ENCODE peak calls at places on chromosomes 2 and 18, in eight cellular contexts. P is CD4-positive, alpha-beta memory T cell; O is RWPE1; C is CD8-positive, alpha-beta T cell; S is PC-9; L is body of pancreas; Z is GM23248; B is heart left ventricle. N is an unnamed sample.

GRCh38 chr2:133606616-133607015 is 38.4 kb upstream of the NCKAP5 start:
- DNase-seq in P (no peak), O (no peak), C (no peak), S (no peak), L (no peak), Z (no peak), B (no peak), N (no peak)

GRCh38 chr2:241876528-241877196 is 7.1 kb downstream of the RTP5 start:
- DNase-seq in P (no peak), O (no peak), C (peak; percentile 15), S (no peak), L (no peak), Z (no peak), B (peak; percentile 58), N (no peak)

GRCh38 chr2:159164457-159164894 is 122.0 kb downstream of the WDSUB1 start:
- DNase-seq in P (no peak), O (no peak), C (no peak), S (no peak), L (no peak), Z (no peak), B (no peak), N (no peak)

GRCh38 chr2:2038746-2039530 is 292.1 kb downstream of the MYT1L start:
- DNase-seq in P (no peak), O (no peak), C (no peak), S (no peak), L (no peak), Z (no peak), B (no peak), N (no peak)

GRCh38 chr18:59419386-59419785 is 60.3 kb upstream of the LMAN1 start:
- DNase-seq in P (no peak), O (no peak), C (no peak), S (no peak), L (no peak), Z (peak; percentile 56), B (no peak), N (no peak)

GRCh38 chr18:10261315-10262276 is 192.8 kb upstream of the APCDD1 start:
- DNase-seq in P (no peak), O (no peak), C (no peak), S (no peak), L (no peak), Z (peak; percentile 27), B (no peak), N (no peak)

GRCh38 chr18:35938562-35938961 is 33.9 kb upstream of the RMP24 start:
- DNase-seq in P (no peak), O (no peak), C (no peak), S (no peak), L (no peak), Z (peak; percentile 13), B (no peak), N (no peak)

GRCh38 chr18:23631312-23631711 is 31.4 kb downstream of the ANKRD29 start:
- DNase-seq in P (no peak), O (no peak), C (no peak), S (no peak), L (no peak), Z (no peak), B (no peak), N (no peak)

GRCh38 chr2:177882501-177882900 is 190.1 kb downstream of the PDE11A start:
- DNase-seq in P (no peak), O (no peak), C (no peak), S (no peak), L (no peak), Z (no peak), B (no peak), N (no peak)

GRCh38 chr2:197088694-197089093 is 162.2 kb upstream of the PGAP1 start:
- DNase-seq in P (no peak), O (no peak), C (no peak), S (no peak), L (no peak), Z (no peak), B (no peak), N (no peak)

GRCh38 chr2:86072271-86072858 is 33.3 kb downstream of the POLR1A start:
- DNase-seq in P (no peak), O (no peak), C (no peak), S (no peak), L (peak; percentile 91), Z (no peak), B (peak; percentile 74), N (no peak)

GRCh38 chr2:13650586-13651180 is 933.9 kb downstream of the TRIB2 start:
- DNase-seq in P (no peak), O (no peak), C (no peak), S (no peak), L (no peak), Z (peak; percentile 32), B (no peak), N (no peak)

GRCh38 chr2:96633641-96634040 is 4.5 kb downstream of the KANSL3 start:
- DNase-seq in P (no peak), O (no peak), C (no peak), S (no peak), L (no peak), Z (no peak), B (no peak), N (no peak)

GRCh38 chr18:70245941-70246537 is 40.6 kb upstream of the RTTN start:
- DNase-seq in P (no peak), O (no peak), C (no peak), S (no peak), L (no peak), Z (no peak), B (no peak), N (no peak)

GRCh38 chr2:180657054-180657453 is 323.4 kb upstream of the UBE2E3 start:
- DNase-seq in P (no peak), O (no peak), C (no peak), S (peak; percentile 50), L (no peak), Z (peak; percentile 56), B (no peak), N (no peak)

GRCh38 chr18:44911773-44912172 is 231.1 kb downstream of the SETBP1 start:
- DNase-seq in P (no peak), O (no peak), C (no peak), S (no peak), L (no peak), Z (no peak), B (no peak), N (no peak)

GRCh38 chr2:173355866-173356508 is 1.3 kb downstream of the CDCA7 start:
- DNase-seq in P (no peak), O (peak; percentile 64), C (no peak), S (no peak), L (no peak), Z (peak; percentile 4), B (no peak), N (peak; percentile 74)

GRCh38 chr18:24567199-24567598 is 106.8 kb downstream of the HRH4 start:
- DNase-seq in P (no peak), O (peak; percentile 67), C (no peak), S (no peak), L (no peak), Z (peak; percentile 51), B (no peak), N (peak; percentile 80)

GRCh38 chr2:207770602-207771404 is 1.1 kb upstream of the FZD5 start:
- DNase-seq in P (no peak), O (no peak), C (no peak), S (no peak), L (no peak), Z (peak; percentile 49), B (no peak), N (no peak)

GRCh38 chr2:28434600-28434989 is 41.9 kb downstream of the FOSL2 start:
- DNase-seq in P (no peak), O (no peak), C (no peak), S (no peak), L (no peak), Z (no peak), B (no peak), N (no peak)

GRCh38 chr2:241339839-241340471 is 16.1 kb upstream of the FARP2 start:
- DNase-seq in P (no peak), O (no peak), C (no peak), S (no peak), L (no peak), Z (peak; percentile 39), B (no peak), N (no peak)

GRCh38 chr2:101439716-101440115 is 35.2 kb downstream of the RFX8 start:
- DNase-seq in P (no peak), O (no peak), C (no peak), S (no peak), L (no peak), Z (no peak), B (no peak), N (no peak)

GRCh38 chr2:145558617-145559350 is 1038.9 kb upstream of the ZEB2 start:
- DNase-seq in P (no peak), O (no peak), C (no peak), S (no peak), L (no peak), Z (peak; percentile 3), B (no peak), N (no peak)

GRCh38 chr2:150483532-150483931 is 3.9 kb downstream of the RND3 start:
- DNase-seq in P (no peak), O (no peak), C (no peak), S (no peak), L (no peak), Z (no peak), B (no peak), N (no peak)

GRCh38 chr2:150480241-150480640 is 7.2 kb downstream of the RND3 start:
- DNase-seq in P (no peak), O (no peak), C (no peak), S (no peak), L (no peak), Z (peak; percentile 85), B (no peak), N (no peak)

GRCh38 chr2:150482667-150483260 is 4.7 kb downstream of the RND3 start:
- DNase-seq in P (no peak), O (no peak), C (no peak), S (no peak), L (no peak), Z (no peak), B (no peak), N (no peak)

GRCh38 chr2:150480971-150481830 is 6.3 kb downstream of the RND3 start:
- DNase-seq in P (no peak), O (no peak), C (no peak), S (no peak), L (no peak), Z (no peak), B (no peak), N (no peak)

GRCh38 chr2:150482111-150482510 is 5.4 kb downstream of the RND3 start:
- DNase-seq in P (no peak), O (no peak), C (no peak), S (no peak), L (no peak), Z (no peak), B (no peak), N (no peak)
- H3K27ac ChIP-seq in P (no peak overlapping the region), O (no peak overlapping the region), C (no peak overlapping the region), S (peak overlapping the region; percentile 93), L (no peak overlapping the region), Z (peak overlapping the region; percentile 95), B (peak overlapping the region; percentile 96), N (peak overlapping the region; percentile 98)

GRCh38 chr2:189092936-189093335 is 86.6 kb downstream of the COL5A2 start:
- DNase-seq in P (no peak), O (no peak), C (no peak), S (no peak), L (peak; percentile 11), Z (peak; percentile 93), B (no peak), N (no peak)
- H3K27ac ChIP-seq in P (no peak overlapping the region), O (no peak overlapping the region), C (no peak overlapping the region), S (no peak overlapping the region), L (no peak overlapping the region), Z (peak overlapping the region; percentile 90), B (no peak overlapping the region), N (no peak overlapping the region)

GRCh38 chr2:232655392-232655791 is 22.0 kb downstream of the EFHD1 start:
- DNase-seq in P (no peak), O (no peak), C (no peak), S (no peak), L (no peak), Z (no peak), B (no peak), N (no peak)
- H3K27ac ChIP-seq in P (no peak overlapping the region), O (no peak overlapping the region), C (no peak overlapping the region), S (no peak overlapping the region), L (no peak overlapping the region), Z (no peak overlapping the region), B (no peak overlapping the region), N (no peak overlapping the region)

GRCh38 chr2:81645750-81646301 is 1341.3 kb upstream of the LRRTM1 start:
- DNase-seq in P (no peak), O (no peak), C (no peak), S (no peak), L (no peak), Z (no peak), B (no peak), N (no peak)
- H3K27ac ChIP-seq in P (no peak overlapping the region), O (no peak overlapping the region), C (no peak overlapping the region), S (no peak overlapping the region), L (no peak overlapping the region), Z (no peak overlapping the region), B (no peak overlapping the region), N (no peak overlapping the region)